ENCODE peak calls at places on chromosomes 16 and 17, in seven cellular contexts. D, X, K, N, Q, O and P are unnamed samples.

GRCh38 chr17:75517277-75517865 is 1.0 kb downstream of the TSEN54 start:
- DNase-seq in D (peak), X (peak), K (no peak), N (no peak), Q (peak), O (no peak), P (no peak)

GRCh38 chr17:62693616-62694415 is 66.3 kb downstream of the MRC2 start:
- DNase-seq in D (no peak), X (no peak), K (peak), N (no peak), Q (no peak), O (no peak), P (no peak)

GRCh38 chr16:81752225-81752875 is 26.7 kb upstream of the PLCG2 start:
- DNase-seq in D (peak), X (peak), K (no peak), N (peak), Q (no peak), O (no peak), P (peak)

GRCh38 chr17:56176101-56176500 is 22.8 kb downstream of the ANKFN1 start:
- DNase-seq in D (peak), X (no peak), K (no peak), N (no peak), Q (no peak), O (peak), P (no peak)

GRCh38 chr16:54437921-54438320 is 151.3 kb upstream of the IRX3 start:
- DNase-seq in D (no peak), X (no peak), K (no peak), N (no peak), Q (no peak), O (no peak), P (no peak)

GRCh38 chr17:49928826-49929475 is 40.0 kb upstream of the DLX4 start:
- DNase-seq in D (no peak), X (no peak), K (no peak), N (no peak), Q (no peak), O (no peak), P (no peak)

GRCh38 chr16:54657058-54657708 is 273.5 kb upstream of the IRX5 start:
- DNase-seq in D (peak), X (no peak), K (peak), N (peak), Q (no peak), O (no peak), P (no peak)

GRCh38 chr16:47503936-47504335 is 42.8 kb downstream of the PHKB start:
- DNase-seq in D (no peak), X (no peak), K (peak), N (no peak), Q (no peak), O (no peak), P (no peak)

GRCh38 chr17:81349397-81350319 is 45.6 kb upstream of the BAHCC1 start:
- DNase-seq in D (no peak), X (no peak), K (no peak), N (no peak), Q (peak), O (no peak), P (no peak)

GRCh38 chr16:58651965-58652348 is 22.3 kb upstream of the CNOT1 start:
- DNase-seq in D (no peak), X (no peak), K (no peak), N (no peak), Q (no peak), O (no peak), P (no peak)

GRCh38 chr17:74149597-74150427 is 53.7 kb upstream of the RPL38 start:
- DNase-seq in D (no peak), X (no peak), K (no peak), N (no peak), Q (no peak), O (no peak), P (no peak)

GRCh38 chr17:80706454-80706853 is 161.8 kb downstream of the RPTOR start:
- DNase-seq in D (peak), X (no peak), K (no peak), N (no peak), Q (no peak), O (no peak), P (no peak)

GRCh38 chr17:77427471-77427991 is 286.8 kb downstream of the SEC14L1 start:
- DNase-seq in D (no peak), X (no peak), K (peak), N (peak), Q (no peak), O (no peak), P (no peak)

GRCh38 chr16:87359121-87359520 is 24.5 kb downstream of the FBXO31 start:
- DNase-seq in D (no peak), X (no peak), K (no peak), N (peak), Q (no peak), O (no peak), P (no peak)

GRCh38 chr17:78175643-78175981 is 7.2 kb downstream of the SYNGR2 start:
- DNase-seq in D (no peak), X (no peak), K (no peak), N (no peak), Q (no peak), O (no peak), P (no peak)

GRCh38 chr17:35254107-35254802 is 11.4 kb downstream of the SLFN5 start:
- DNase-seq in D (no peak), X (no peak), K (peak), N (peak), Q (no peak), O (peak), P (no peak)

GRCh38 chr17:46020023-46020735 is 21.1 kb downstream of the STH start:
- DNase-seq in D (no peak), X (no peak), K (no peak), N (no peak), Q (no peak), O (no peak), P (peak)

GRCh38 chr16:76970087-76970744 is 220.8 kb upstream of the MON1B start:
- DNase-seq in D (no peak), X (no peak), K (peak), N (no peak), Q (no peak), O (no peak), P (no peak)

GRCh38 chr17:45324336-45324735 is 7.5 kb upstream of the MAP3K14 start:
- DNase-seq in D (no peak), X (no peak), K (no peak), N (no peak), Q (no peak), O (no peak), P (no peak)

GRCh38 chr16:56513972-56514371 is 5.9 kb downstream of the BBS2 start:
- DNase-seq in D (peak), X (peak), K (peak), N (peak), Q (no peak), O (peak), P (peak)

GRCh38 chr16:13863075-13863765 is 56.7 kb upstream of the ERCC4 start:
- DNase-seq in D (no peak), X (no peak), K (no peak), N (no peak), Q (no peak), O (no peak), P (no peak)

GRCh38 chr17:65593092-65593869 is 31.8 kb upstream of the AXIN2 start:
- DNase-seq in D (no peak), X (no peak), K (no peak), N (no peak), Q (no peak), O (no peak), P (no peak)

GRCh38 chr17:4838306-4838785 is 5.2 kb downstream of the MINK1 start:
- DNase-seq in D (no peak), X (no peak), K (peak), N (no peak), Q (no peak), O (no peak), P (no peak)

GRCh38 chr16:27839419-27839818 is 224.1 kb downstream of the GSG1L start:
- DNase-seq in D (no peak), X (no peak), K (peak), N (no peak), Q (no peak), O (no peak), P (no peak)

GRCh38 chr16:49698931-49699715 is 156.8 kb downstream of the ZNF423 start:
- DNase-seq in D (peak), X (no peak), K (peak), N (peak), Q (no peak), O (no peak), P (no peak)

GRCh38 chr17:77875051-77875780 is 83.3 kb upstream of the TNRC6C start:
- DNase-seq in D (no peak), X (no peak), K (peak), N (no peak), Q (no peak), O (peak), P (no peak)

GRCh38 chr17:27956601-27957445 is 63.7 kb upstream of the LYRM9 start:
- DNase-seq in D (peak), X (no peak), K (no peak), N (no peak), Q (no peak), O (no peak), P (no peak)

GRCh38 chr17:36723459-36723858 is 122.1 kb downstream of the MRM1 start:
- DNase-seq in D (no peak), X (no peak), K (no peak), N (no peak), Q (no peak), O (no peak), P (no peak)

GRCh38 chr17:75763269-75763607 is 1.8 kb downstream of the GALK1 start:
- DNase-seq in D (no peak), X (no peak), K (peak), N (no peak), Q (peak), O (no peak), P (no peak)

GRCh38 chr16:12323007-12323699 is 346.6 kb downstream of the SNX29 start:
- DNase-seq in D (no peak), X (peak), K (peak), N (no peak), Q (no peak), O (no peak), P (peak)

GRCh38 chr17:18970582-18971480 is 18.9 kb downstream of the SLC5A10 start:
- DNase-seq in D (no peak), X (no peak), K (peak), N (no peak), Q (no peak), O (no peak), P (no peak)
- TF ChIP-seq CTCF in D (no peak), X (peak), K (peak), N (no peak), Q (no peak), O (peak), P (no peak)

DNA sequence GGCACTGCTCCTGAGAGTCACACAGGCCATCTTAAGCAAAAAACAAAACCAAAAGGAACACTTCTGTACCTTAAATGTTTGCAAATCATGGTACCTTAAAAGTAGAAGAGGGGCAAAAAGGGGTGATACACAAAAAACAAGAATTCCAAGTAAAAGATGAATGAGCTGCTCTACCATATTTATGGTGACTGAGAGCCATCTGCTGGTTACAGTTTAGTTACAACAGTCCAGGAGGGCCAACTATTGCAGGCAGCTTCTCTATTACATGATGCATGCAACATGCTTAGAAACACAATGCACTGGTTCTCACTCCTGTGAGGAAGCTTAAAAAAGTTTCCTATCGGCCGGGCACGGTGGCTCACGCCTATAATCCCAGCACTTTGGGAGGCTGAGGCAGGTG is 53.5 kb downstream of the STX8 start:
- DNase-seq in D (peak), X (peak), K (peak), N (peak), Q (no peak), O (no peak), P (peak)
- TF ChIP-seq CTCF in D (peak), X (peak), K (peak), N (peak), Q (peak), O (peak), P (peak)

DNA sequence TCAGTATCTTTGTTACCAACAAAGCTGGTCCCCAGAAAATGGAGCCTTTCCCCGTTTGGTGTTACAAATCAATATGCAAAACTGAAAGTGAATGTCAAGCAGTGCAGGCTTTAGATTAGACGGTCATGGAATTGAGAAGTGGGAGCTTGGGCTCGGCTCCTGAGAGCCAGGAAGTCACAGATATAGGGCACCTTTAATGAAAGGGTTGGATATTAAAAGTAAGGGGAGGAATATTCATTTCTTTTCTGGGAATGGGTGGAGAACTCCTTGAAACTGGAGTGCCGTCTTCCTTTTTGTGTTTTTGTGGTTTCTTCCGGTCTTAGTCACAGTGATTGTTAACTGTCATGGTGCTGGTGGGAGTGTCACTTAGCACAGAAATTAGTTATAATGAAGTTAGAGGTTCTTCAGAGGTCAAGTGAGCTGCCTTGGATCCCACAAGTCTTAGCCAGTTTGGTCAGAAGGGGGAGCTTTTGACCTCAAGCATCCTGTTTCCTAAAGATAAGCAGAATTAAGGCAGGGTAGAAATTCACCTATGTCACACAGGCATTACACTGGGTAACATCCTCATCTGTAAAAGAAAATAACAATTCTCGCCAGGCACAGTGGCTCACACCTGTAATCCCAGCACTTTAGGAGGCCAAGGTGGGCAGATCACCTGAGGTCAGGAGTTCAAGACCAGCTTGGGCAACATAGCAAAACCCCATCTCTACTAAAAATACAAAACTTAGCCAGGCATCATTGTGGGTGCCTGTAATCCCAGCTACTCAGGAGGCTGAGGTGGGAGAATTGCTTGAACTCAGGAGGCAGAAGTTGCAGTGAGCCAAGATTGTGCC is 9.6 kb upstream of the EIF1 start:
- DNase-seq in D (no peak), X (peak), K (no peak), N (no peak), Q (peak), O (no peak), P (peak)
- TF ChIP-seq CTCF in D (peak), X (peak), K (peak), N (no peak), Q (peak), O (peak), P (peak)

DNA sequence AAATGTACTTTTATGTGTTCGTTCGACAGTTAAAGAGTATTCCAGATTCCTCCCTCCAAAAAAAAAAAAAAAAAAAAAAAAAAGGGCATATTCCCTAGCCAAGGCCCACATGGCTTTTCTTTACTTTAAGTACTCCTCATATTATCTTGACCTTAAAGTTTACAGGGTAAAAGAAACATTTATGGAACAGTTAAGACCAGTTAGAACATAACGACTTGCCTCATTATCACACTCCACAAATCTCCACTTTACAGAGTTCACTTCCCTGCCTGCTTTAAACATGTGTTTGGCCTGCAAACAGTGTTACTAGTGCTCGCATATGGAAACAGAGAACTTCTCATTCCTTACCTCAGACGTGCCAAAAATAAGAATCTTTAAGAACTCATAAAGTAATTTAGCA is 159.2 kb downstream of the WWOX start:
- DNase-seq in D (no peak), X (no peak), K (no peak), N (no peak), Q (no peak), O (no peak), P (no peak)
- TF ChIP-seq CTCF in D (no peak), X (no peak), K (no peak), N (no peak), Q (no peak), O (no peak), P (no peak)

GRCh38 chr17:44007346-44008204 is 3.2 kb downstream of the NAGS start:
- DNase-seq in D (no peak), X (peak), K (peak), N (no peak), Q (peak), O (no peak), P (no peak)
- TF ChIP-seq CTCF in D (no peak), X (no peak), K (no peak), N (peak), Q (no peak), O (no peak), P (no peak)

GRCh38 chr16:63737633-63738032 is 1384.2 kb downstream of the CDH11 start:
- DNase-seq in D (no peak), X (no peak), K (no peak), N (no peak), Q (no peak), O (no peak), P (no peak)
- TF ChIP-seq CTCF in D (no peak), X (no peak), K (no peak), N (no peak), Q (no peak), O (no peak), P (no peak)

DNA sequence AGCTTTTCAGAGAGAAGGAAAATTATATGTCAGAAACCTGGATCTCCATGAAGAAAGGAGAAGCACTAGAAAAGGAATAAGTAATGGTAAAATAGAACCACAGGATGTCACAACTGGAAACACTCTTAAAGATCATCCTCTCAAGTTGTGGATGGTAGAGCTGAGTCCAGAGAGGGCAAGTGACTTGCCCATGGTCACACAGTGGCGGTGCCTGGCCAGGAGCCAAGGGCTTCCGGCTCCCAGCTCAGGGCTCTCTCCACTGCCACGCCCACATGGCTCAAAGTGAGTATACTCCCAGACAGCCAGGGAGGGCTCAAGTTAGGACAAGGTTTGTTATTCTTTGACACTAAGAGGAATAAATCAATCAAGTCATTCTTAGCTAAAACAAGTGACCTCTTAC is 159.8 kb downstream of the COPRS start:
- DNase-seq in D (no peak), X (no peak), K (no peak), N (no peak), Q (no peak), O (no peak), P (no peak)
- TF ChIP-seq CTCF in D (no peak), X (no peak), K (no peak), N (no peak), Q (no peak), O (no peak), P (no peak)

DNA sequence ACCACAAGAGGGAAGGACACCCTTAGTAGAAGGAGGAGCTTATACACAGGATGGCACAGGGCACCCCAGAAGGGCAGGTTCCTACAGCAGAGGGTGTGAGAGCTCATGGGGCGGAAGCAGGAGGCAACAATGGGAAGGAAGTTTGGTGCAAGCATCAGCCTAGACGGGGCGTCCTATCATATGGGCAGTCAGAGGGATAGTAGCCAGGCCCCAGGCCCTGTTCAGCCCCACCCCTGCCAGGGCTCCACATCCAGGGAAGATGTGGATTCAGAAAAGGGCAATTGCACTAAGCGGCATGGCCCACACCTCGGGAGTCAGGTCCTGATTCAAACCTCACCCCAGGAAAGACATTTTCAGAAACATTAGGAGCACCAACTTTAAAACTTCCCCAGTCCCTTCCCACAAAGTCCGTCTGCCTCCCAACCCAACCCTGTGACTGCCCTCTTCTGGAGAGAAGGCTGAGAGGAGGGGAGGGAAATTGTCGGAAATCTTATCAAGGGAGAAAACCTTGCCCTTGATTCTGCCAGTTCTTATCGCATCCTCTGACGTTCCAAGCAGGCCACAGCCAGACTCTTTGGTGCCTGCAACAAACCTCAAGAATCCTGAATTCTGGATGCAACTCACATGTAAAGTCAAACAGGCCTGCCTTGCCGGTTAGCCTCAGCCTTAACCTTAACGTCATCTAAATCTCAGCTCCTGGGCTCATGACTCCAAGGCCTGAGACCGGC is 198.8 kb upstream of the CDH5 start:
- DNase-seq in D (peak), X (no peak), K (peak), N (no peak), Q (no peak), O (no peak), P (no peak)
- TF ChIP-seq CTCF in D (peak), X (no peak), K (peak), N (no peak), Q (no peak), O (peak), P (no peak)

GRCh38 chr16:66135376-66135775 is 231.1 kb upstream of the CDH5 start:
- DNase-seq in D (no peak), X (no peak), K (no peak), N (peak), Q (no peak), O (no peak), P (no peak)
- TF ChIP-seq CTCF in D (no peak), X (no peak), K (no peak), N (no peak), Q (no peak), O (no peak), P (no peak)